ENCODE peak calls at places on chromosomes 12 and 14, in five cellular contexts. T is fibroblast of pulmonary artery, S is transverse colon, A is upper lobe of right lung, G is spleen. V is an unnamed sample.

GRCh38 chr12:88753074-88753473 is 172.8 kb upstream of the KITLG start:
- DNase-seq in T (peak; percentile 25), S (no peak), A (no peak), G (no peak), V (peak; percentile 43)

GRCh38 chr14:81366259-81366658 is 33.9 kb downstream of the STON2 start:
- DNase-seq in T (no peak), S (no peak), A (no peak), G (no peak), V (no peak)

GRCh38 chr14:34496679-34497513 is 34.9 kb upstream of the SPTSSA start:
- DNase-seq in T (peak; percentile 99), S (peak; percentile 74), A (no peak), G (no peak), V (peak; percentile 98)

GRCh38 chr12:7907009-7907408 is 29.0 kb downstream of the SLC2A3 start:
- DNase-seq in T (peak; percentile 43), S (peak; percentile 33), A (no peak), G (no peak), V (peak; percentile 41)

GRCh38 chr12:1919763-1920162 is 1.3 kb upstream of the CACNA2D4 start:
- DNase-seq in T (no peak), S (no peak), A (no peak), G (no peak), V (no peak)

GRCh38 chr14:99574099-99574880 is 29.7 kb downstream of the CCDC85C start:
- DNase-seq in T (peak; percentile 85), S (peak; percentile 78), A (no peak), G (no peak), V (peak; percentile 66)

GRCh38 chr12:18589316-18589715 is 148.5 kb downstream of the PLCZ1 start:
- DNase-seq in T (peak; percentile 26), S (no peak), A (no peak), G (no peak), V (peak; percentile 9)

GRCh38 chr12:132154941-132155770 is 10.9 kb downstream of the NOC4L start:
- DNase-seq in T (peak; percentile 17), S (no peak), A (no peak), G (peak; percentile 76), V (no peak)

GRCh38 chr12:64566882-64567517 is 43.3 kb upstream of the RASSF3 start:
- DNase-seq in T (no peak), S (no peak), A (no peak), G (no peak), V (no peak)

GRCh38 chr12:56614627-56615026 is 15.5 kb downstream of the BAZ2A start:
- DNase-seq in T (no peak), S (no peak), A (no peak), G (no peak), V (no peak)

GRCh38 chr12:59372971-59373370 is 222.9 kb upstream of the SLC16A7 start:
- DNase-seq in T (no peak), S (no peak), A (no peak), G (no peak), V (peak; percentile 33)

GRCh38 chr12:3168775-3169221 is 91.6 kb downstream of the TSPAN9 start:
- DNase-seq in T (peak; percentile 92), S (no peak), A (no peak), G (no peak), V (peak; percentile 83)

GRCh38 chr12:132429122-132429931 is 60.6 kb upstream of the FBRSL1 start:
- DNase-seq in T (no peak), S (no peak), A (no peak), G (no peak), V (no peak)

GRCh38 chr12:133081408-133081806 is 684 bp downstream of the ZNF140 start:
- DNase-seq in T (no peak), S (peak; percentile 9), A (no peak), G (peak; percentile 73), V (no peak)

GRCh38 chr12:41932470-41932991 is 212.1 kb downstream of the GXYLT1 start:
- DNase-seq in T (peak; percentile 12), S (peak; percentile 28), A (peak; percentile 83), G (peak; percentile 92), V (no peak)

GRCh38 chr14:86072134-86072894 is 542.4 kb downstream of the FLRT2 start:
- DNase-seq in T (no peak), S (no peak), A (no peak), G (no peak), V (no peak)

GRCh38 chr14:94677747-94678146 is 65.6 kb downstream of the SERPINA3 start:
- DNase-seq in T (no peak), S (no peak), A (peak; percentile 17), G (no peak), V (no peak)

GRCh38 chr14:102333795-102334415 is 14.4 kb downstream of the ZNF839 start:
- DNase-seq in T (no peak), S (no peak), A (no peak), G (peak; percentile 47), V (no peak)

GRCh38 chr12:106139422-106140141 is 828 bp upstream of the NUAK1 start:
- DNase-seq in T (peak; percentile 72), S (peak; percentile 76), A (peak; percentile 89), G (peak; percentile 75), V (peak; percentile 85)

GRCh38 chr12:5655120-5655519 is 223.2 kb downstream of the NTF3 start:
- DNase-seq in T (no peak), S (no peak), A (no peak), G (no peak), V (no peak)

GRCh38 chr12:32532951-32533350 is 133.6 kb downstream of the FGD4 start:
- DNase-seq in T (no peak), S (no peak), A (no peak), G (no peak), V (no peak)

GRCh38 chr12:32533971-32534590 is 134.7 kb downstream of the FGD4 start:
- DNase-seq in T (peak; percentile 88), S (peak; percentile 78), A (no peak), G (no peak), V (peak; percentile 97)

GRCh38 chr12:32535260-32535999 is 136.1 kb downstream of the FGD4 start:
- DNase-seq in T (peak; percentile 69), S (peak; percentile 84), A (peak; percentile 88), G (peak; percentile 85), V (peak; percentile 69)

GRCh38 chr12:32536000-32536345 is 136.6 kb downstream of the FGD4 start:
- DNase-seq in T (no peak), S (no peak), A (no peak), G (no peak), V (no peak)

DNA sequence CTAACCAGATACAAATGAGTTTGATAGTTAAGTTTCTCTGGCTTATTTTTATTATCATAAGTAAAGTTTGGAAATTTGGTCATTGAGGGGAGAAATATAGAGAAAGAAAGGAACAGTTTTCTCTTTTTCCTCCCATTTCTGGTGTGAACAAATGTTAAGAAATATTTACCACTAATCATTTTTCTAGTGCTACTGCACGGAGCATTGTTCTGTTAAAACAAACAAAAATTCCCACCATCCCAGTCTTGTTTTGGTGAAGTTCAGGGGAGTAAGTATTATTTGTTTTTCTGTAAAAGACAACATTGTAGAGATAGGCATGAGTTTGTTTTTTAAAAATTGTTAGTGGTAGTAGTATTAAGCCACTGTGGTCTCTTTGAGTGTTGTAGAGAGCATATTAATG is 135.3 kb downstream of the FGD4 start:
- DNase-seq in T (no peak), S (no peak), A (no peak), G (no peak), V (no peak)
- H3K4me3 ChIP-seq in T (peak overlapping the region; percentile 60), S (peak overlapping the region; percentile 1), A (peak overlapping the region; percentile 54), G (peak overlapping the region; percentile 41), V (peak overlapping the region; percentile 52)

GRCh38 chr14:65410640-65411039 is 1.9 kb upstream of the FUT8 start:
- DNase-seq in T (no peak), S (no peak), A (no peak), G (no peak), V (no peak)

GRCh38 chr14:65412881-65413738 is 580 bp downstream of the FUT8 start:
- DNase-seq in T (peak; percentile 74), S (peak; percentile 77), A (peak; percentile 90), G (peak; percentile 95), V (peak; percentile 72)

GRCh38 chr14:65411656-65412188 is 808 bp upstream of the FUT8 start:
- DNase-seq in T (peak; percentile 93), S (peak; percentile 93), A (peak; percentile 96), G (peak; percentile 96), V (peak; percentile 93)

GRCh38 chr14:65413739-65414045 is 1.2 kb downstream of the FUT8 start:
- DNase-seq in T (no peak), S (no peak), A (no peak), G (no peak), V (no peak)

DNA sequence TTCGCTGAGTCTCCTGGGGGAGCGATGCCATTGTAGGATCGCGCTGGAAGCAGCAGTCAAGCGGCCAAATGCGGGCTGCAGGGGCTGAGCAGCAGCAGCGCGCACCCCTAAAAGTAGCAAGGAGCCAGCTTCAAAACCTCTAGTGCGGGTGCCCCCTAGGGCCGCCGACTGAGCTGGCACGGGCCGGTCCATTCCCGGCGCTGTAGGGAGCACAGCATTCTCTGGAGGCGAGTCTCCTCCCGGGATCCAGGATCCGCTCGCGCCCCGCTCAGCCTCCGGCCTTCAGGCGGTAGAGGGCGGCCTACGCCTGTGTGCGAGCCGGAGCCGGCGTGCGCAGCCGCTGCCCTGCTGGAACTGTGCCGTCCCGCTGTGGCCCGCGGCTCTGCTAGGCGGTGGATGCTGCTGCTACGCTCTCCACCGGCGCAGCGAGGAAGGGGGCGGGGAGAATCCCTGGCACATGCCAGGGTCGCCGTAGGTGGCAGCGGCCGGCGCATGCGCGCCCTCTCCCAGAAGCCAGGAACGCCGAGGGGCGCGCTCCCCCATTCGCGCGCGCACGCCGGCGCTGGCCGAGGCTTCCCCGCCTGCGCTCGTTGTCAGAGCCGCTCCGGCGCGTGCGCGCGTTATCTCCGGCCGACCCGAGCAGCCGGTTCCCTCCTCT is at the start of gene FUT8:
- DNase-seq in T (peak; percentile 98), S (peak; percentile 96), A (peak; percentile 98), G (peak; percentile 99), V (peak; percentile 97)
- TF ChIP-seq CTCF in T (peak; percentile 51), S (peak; percentile 57), A (peak; percentile 57), G (peak; percentile 59), V (peak; percentile 60)

DNA sequence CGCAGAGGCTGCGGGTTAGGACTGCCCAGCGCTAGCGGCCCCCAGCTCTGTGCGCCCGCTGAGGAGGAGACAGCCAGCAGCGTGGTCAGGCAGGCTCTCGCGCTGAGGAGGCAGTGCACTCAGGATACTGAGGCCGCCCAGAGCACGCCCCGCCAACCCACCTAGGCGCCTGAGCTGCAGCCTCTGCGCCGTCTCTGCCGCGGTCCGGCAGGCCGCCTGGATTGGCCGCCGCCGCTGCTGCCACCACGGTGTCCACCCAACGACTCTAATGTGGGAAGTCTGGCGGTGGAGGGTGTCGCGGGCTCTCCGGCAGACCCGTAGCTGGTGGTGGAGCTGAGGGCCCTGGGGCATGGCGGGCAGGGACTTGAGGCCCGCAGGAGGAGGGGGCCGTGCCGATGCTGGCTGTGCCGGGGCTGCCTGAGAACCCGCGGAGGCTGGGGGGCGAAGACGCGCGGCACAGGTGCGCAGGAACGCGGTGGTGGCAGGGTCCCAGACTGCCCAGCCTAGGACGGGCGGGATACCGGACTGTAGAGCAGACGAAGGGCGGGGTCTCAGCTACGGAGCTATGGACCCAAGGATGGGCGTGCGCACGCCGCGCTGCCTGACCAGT is 69.9 kb downstream of the ASCL4 start:
- DNase-seq in T (peak; percentile 1), S (no peak), A (no peak), G (no peak), V (no peak)
- H3K4me3 ChIP-seq in T (no peak overlapping the region), S (no peak overlapping the region), A (peak overlapping the region; percentile 32), G (peak overlapping the region; percentile 35), V (peak overlapping the region; percentile 39)

GRCh38 chr12:67884596-67884995 is 104.7 kb upstream of the IFNG-AS1 start:
- DNase-seq in T (no peak), S (no peak), A (no peak), G (no peak), V (no peak)

GRCh38 chr12:67881565-67881964 is 107.7 kb upstream of the IFNG-AS1 start:
- DNase-seq in T (no peak), S (no peak), A (no peak), G (no peak), V (no peak)

GRCh38 chr12:67877697-67878096 is 111.5 kb upstream of the IFNG-AS1 start:
- DNase-seq in T (no peak), S (no peak), A (no peak), G (no peak), V (no peak)

GRCh38 chr12:67876305-67876915 is 112.8 kb upstream of the IFNG-AS1 start:
- DNase-seq in T (no peak), S (no peak), A (no peak), G (no peak), V (no peak)

GRCh38 chr12:67879937-67880336 is 109.3 kb upstream of the IFNG-AS1 start:
- DNase-seq in T (no peak), S (no peak), A (no peak), G (no peak), V (no peak)
- TF ChIP-seq CTCF in T (no peak), S (no peak), A (no peak), G (no peak), V (no peak)

V was measured in AG10803.